ENCODE peak calls at places on chromosome 18, in five cellular contexts. One of them, this sample, is unnamed.

GRCh38 chr18:55585586-55586521 is 2.1 kb downstream of the TCF4 start:
- DNase-seq in MM.1S: no peak
- DNase-seq in fibroblast of the aortic adventitia: peak
- DNase-seq in uterus: no peak
- DNase-seq in spleen: no peak
- DNase-seq in this sample: no peak

GRCh38 chr18:57432765-57433400 is 2.3 kb upstream of the ONECUT2 start:
- DNase-seq in MM.1S: no peak
- DNase-seq in fibroblast of the aortic adventitia: no peak
- DNase-seq in uterus: no peak
- DNase-seq in spleen: no peak
- DNase-seq in this sample: no peak

GRCh38 chr18:28267878-28268625 is 91.1 kb upstream of the CDH2 start:
- DNase-seq in MM.1S: no peak
- DNase-seq in fibroblast of the aortic adventitia: peak
- DNase-seq in uterus: no peak
- DNase-seq in spleen: no peak
- DNase-seq in this sample: no peak

GRCh38 chr18:2968559-2968958 is 44.4 kb downstream of the LPIN2 start:
- DNase-seq in MM.1S: no peak
- DNase-seq in fibroblast of the aortic adventitia: no peak
- DNase-seq in uterus: no peak
- DNase-seq in spleen: no peak
- DNase-seq in this sample: no peak

GRCh38 chr18:44231936-44232335 is 448.8 kb upstream of the SETBP1 start:
- DNase-seq in MM.1S: no peak
- DNase-seq in fibroblast of the aortic adventitia: no peak
- DNase-seq in uterus: no peak
- DNase-seq in spleen: no peak
- DNase-seq in this sample: no peak

GRCh38 chr18:21557607-21558253 is 42.8 kb downstream of the ESCO1 start:
- DNase-seq in MM.1S: no peak
- DNase-seq in fibroblast of the aortic adventitia: peak
- DNase-seq in uterus: peak
- DNase-seq in spleen: no peak
- DNase-seq in this sample: no peak

GRCh38 chr18:68431111-68431921 is 283.6 kb downstream of the TMX3 start:
- DNase-seq in MM.1S: no peak
- DNase-seq in fibroblast of the aortic adventitia: no peak
- DNase-seq in uterus: no peak
- DNase-seq in spleen: no peak
- DNase-seq in this sample: no peak

GRCh38 chr18:78721281-78721949 is 258.2 kb upstream of the SALL3 start:
- DNase-seq in MM.1S: no peak
- DNase-seq in fibroblast of the aortic adventitia: no peak
- DNase-seq in uterus: no peak
- DNase-seq in spleen: peak
- DNase-seq in this sample: peak

GRCh38 chr18:610214-610928 is 13.6 kb downstream of the CLUL1 start:
- DNase-seq in MM.1S: no peak
- DNase-seq in fibroblast of the aortic adventitia: no peak
- DNase-seq in uterus: no peak
- DNase-seq in spleen: no peak
- DNase-seq in this sample: no peak

GRCh38 chr18:45984546-45985235 is 17.6 kb upstream of the EPG5 start:
- DNase-seq in MM.1S: no peak
- DNase-seq in fibroblast of the aortic adventitia: no peak
- DNase-seq in uterus: no peak
- DNase-seq in spleen: no peak
- DNase-seq in this sample: no peak
- TF ChIP-seq CTCF in MM.1S: no peak
- TF ChIP-seq CTCF in fibroblast of the aortic adventitia: no peak
- TF ChIP-seq CTCF in uterus: no peak
- TF ChIP-seq CTCF in spleen: no peak
- TF ChIP-seq CTCF in this sample: no peak

GRCh38 chr18:32469190-32469611 is 1.5 kb downstream of the GAREM1 start:
- DNase-seq in MM.1S: peak
- DNase-seq in fibroblast of the aortic adventitia: peak
- DNase-seq in uterus: peak
- DNase-seq in spleen: no peak
- DNase-seq in this sample: no peak
- TF ChIP-seq CTCF in MM.1S: peak
- TF ChIP-seq CTCF in fibroblast of the aortic adventitia: peak
- TF ChIP-seq CTCF in uterus: no peak
- TF ChIP-seq CTCF in spleen: no peak
- TF ChIP-seq CTCF in this sample: peak

GRCh38 chr18:23550898-23551297 is 35.4 kb downstream of the NPC1 start:
- DNase-seq in MM.1S: no peak
- DNase-seq in fibroblast of the aortic adventitia: no peak
- DNase-seq in uterus: no peak
- DNase-seq in spleen: no peak
- DNase-seq in this sample: no peak
- TF ChIP-seq CTCF in MM.1S: no peak
- TF ChIP-seq CTCF in fibroblast of the aortic adventitia: no peak
- TF ChIP-seq CTCF in uterus: no peak
- TF ChIP-seq CTCF in spleen: no peak
- TF ChIP-seq CTCF in this sample: no peak

GRCh38 chr18:7626922-7627440 is 59.9 kb downstream of the PTPRM start:
- DNase-seq in MM.1S: no peak
- DNase-seq in fibroblast of the aortic adventitia: peak
- DNase-seq in uterus: no peak
- DNase-seq in spleen: no peak
- DNase-seq in this sample: no peak
- TF ChIP-seq CTCF in MM.1S: no peak
- TF ChIP-seq CTCF in fibroblast of the aortic adventitia: peak
- TF ChIP-seq CTCF in uterus: no peak
- TF ChIP-seq CTCF in spleen: no peak
- TF ChIP-seq CTCF in this sample: peak

GRCh38 chr18:13112982-13113381 is 105.6 kb upstream of the LDLRAD4 start:
- DNase-seq in MM.1S: no peak
- DNase-seq in fibroblast of the aortic adventitia: peak
- DNase-seq in uterus: peak
- DNase-seq in spleen: no peak
- DNase-seq in this sample: no peak
- TF ChIP-seq CTCF in MM.1S: no peak
- TF ChIP-seq CTCF in fibroblast of the aortic adventitia: peak
- TF ChIP-seq CTCF in uterus: peak
- TF ChIP-seq CTCF in spleen: no peak
- TF ChIP-seq CTCF in this sample: peak

GRCh38 chr18:7367336-7367735 is 136.4 kb downstream of the LRRC30 start:
- DNase-seq in MM.1S: no peak
- DNase-seq in fibroblast of the aortic adventitia: no peak
- DNase-seq in uterus: no peak
- DNase-seq in spleen: no peak
- DNase-seq in this sample: no peak
- TF ChIP-seq CTCF in MM.1S: no peak
- TF ChIP-seq CTCF in fibroblast of the aortic adventitia: no peak
- TF ChIP-seq CTCF in uterus: no peak
- TF ChIP-seq CTCF in spleen: no peak
- TF ChIP-seq CTCF in this sample: peak

GRCh38 chr18:73840319-73841065 is 307.1 kb downstream of the FBXO15 start:
- DNase-seq in MM.1S: no peak
- DNase-seq in fibroblast of the aortic adventitia: no peak
- DNase-seq in uterus: no peak
- DNase-seq in spleen: no peak
- DNase-seq in this sample: no peak

GRCh38 chr18:73842795-73843394 is 304.7 kb downstream of the FBXO15 start:
- DNase-seq in MM.1S: peak
- DNase-seq in fibroblast of the aortic adventitia: peak
- DNase-seq in uterus: peak
- DNase-seq in spleen: no peak
- DNase-seq in this sample: no peak

GRCh38 chr18:73839441-73839840 is 308.2 kb downstream of the FBXO15 start:
- DNase-seq in MM.1S: no peak
- DNase-seq in fibroblast of the aortic adventitia: no peak
- DNase-seq in uterus: no peak
- DNase-seq in spleen: no peak
- DNase-seq in this sample: no peak

DNA sequence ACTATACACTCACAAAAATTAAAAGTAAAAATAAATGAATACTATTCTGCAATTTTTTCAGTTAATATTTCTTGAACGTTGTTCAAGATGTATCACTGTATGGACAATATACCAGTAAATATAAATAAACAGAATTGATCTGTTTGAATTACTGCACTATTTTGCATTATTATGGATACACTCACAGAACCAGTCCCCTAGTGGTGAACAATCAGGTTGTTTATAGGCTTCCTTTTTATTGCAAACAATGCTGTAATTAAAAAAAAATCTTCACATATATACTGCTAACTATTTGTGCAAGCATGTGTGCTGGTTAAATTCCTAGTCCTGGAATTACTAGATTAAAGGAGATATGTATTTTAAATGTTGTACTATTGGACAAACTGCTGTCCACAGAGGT is 306.0 kb downstream of the FBXO15 start:
- DNase-seq in MM.1S: no peak
- DNase-seq in fibroblast of the aortic adventitia: no peak
- DNase-seq in uterus: no peak
- DNase-seq in spleen: no peak
- DNase-seq in this sample: no peak
- TF ChIP-seq CTCF in MM.1S: no peak
- TF ChIP-seq CTCF in fibroblast of the aortic adventitia: peak
- TF ChIP-seq CTCF in uterus: no peak
- TF ChIP-seq CTCF in spleen: no peak
- TF ChIP-seq CTCF in this sample: peak

DNA sequence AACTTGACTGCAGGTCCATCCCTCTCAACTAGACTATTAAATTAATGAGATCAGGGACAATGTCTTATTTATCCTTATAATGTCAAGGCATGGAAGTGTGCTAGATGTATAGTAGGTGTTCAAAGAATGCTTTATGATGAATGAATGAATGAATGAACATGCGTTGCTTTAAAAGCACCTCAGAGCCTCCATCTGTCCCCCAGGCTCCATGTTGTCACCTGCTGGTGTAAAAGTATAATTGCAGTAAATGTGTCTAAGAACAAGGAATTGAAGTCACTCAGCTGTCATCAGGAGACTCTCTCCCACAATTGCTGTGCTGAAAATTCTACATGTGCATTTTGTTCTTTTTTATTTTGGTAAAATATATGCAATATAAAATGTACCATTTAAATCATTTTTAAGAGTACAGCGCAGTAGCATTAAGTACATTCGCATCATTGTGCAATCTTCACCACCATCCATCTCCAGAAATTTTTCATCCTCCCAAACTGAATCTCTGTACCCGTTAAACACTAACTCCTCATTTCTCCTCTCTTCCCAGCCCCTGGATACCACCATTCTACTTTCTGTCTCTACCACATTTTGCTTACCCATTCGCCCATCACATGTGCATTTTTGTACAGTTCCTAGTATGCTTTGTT is 52.6 kb downstream of the GNAL start:
- DNase-seq in MM.1S: peak
- DNase-seq in fibroblast of the aortic adventitia: no peak
- DNase-seq in uterus: no peak
- DNase-seq in spleen: no peak
- DNase-seq in this sample: no peak
- TF ChIP-seq CTCF in MM.1S: peak
- TF ChIP-seq CTCF in fibroblast of the aortic adventitia: peak
- TF ChIP-seq CTCF in uterus: no peak
- TF ChIP-seq CTCF in spleen: peak
- TF ChIP-seq CTCF in this sample: peak

GRCh38 chr18:6728809-6729246 is 688 bp upstream of the ARHGAP28 start:
- DNase-seq in MM.1S: no peak
- DNase-seq in fibroblast of the aortic adventitia: no peak
- DNase-seq in uterus: no peak
- DNase-seq in spleen: no peak
- DNase-seq in this sample: no peak

GRCh38 chr18:6734746-6735430 is 5.4 kb downstream of the ARHGAP28 start:
- DNase-seq in MM.1S: no peak
- DNase-seq in fibroblast of the aortic adventitia: no peak
- DNase-seq in uterus: no peak
- DNase-seq in spleen: no peak
- DNase-seq in this sample: no peak

GRCh38 chr18:6731197-6731596 is 1.7 kb downstream of the ARHGAP28 start:
- DNase-seq in MM.1S: no peak
- DNase-seq in fibroblast of the aortic adventitia: peak
- DNase-seq in uterus: no peak
- DNase-seq in spleen: no peak
- DNase-seq in this sample: no peak

GRCh38 chr18:6729247-6730091 is at the start of gene ARHGAP28:
- DNase-seq in MM.1S: peak
- DNase-seq in fibroblast of the aortic adventitia: peak
- DNase-seq in uterus: peak
- DNase-seq in spleen: peak
- DNase-seq in this sample: peak

GRCh38 chr18:6732952-6733351 is 3.4 kb downstream of the ARHGAP28 start:
- DNase-seq in MM.1S: no peak
- DNase-seq in fibroblast of the aortic adventitia: no peak
- DNase-seq in uterus: no peak
- DNase-seq in spleen: no peak
- DNase-seq in this sample: no peak
- TF ChIP-seq CTCF in MM.1S: peak
- TF ChIP-seq CTCF in fibroblast of the aortic adventitia: peak
- TF ChIP-seq CTCF in uterus: no peak
- TF ChIP-seq CTCF in spleen: no peak
- TF ChIP-seq CTCF in this sample: peak

This sample was measured in chondrocyte.